ENCODE peak calls at places on chromosomes 6 and 20, in ten cellular contexts. D is activated naive CD4-positive, alpha-beta T cell treated with anti-CD3 and anti-CD28 coated beads, Interleukin-2, amount 10 ng/mL, durations not matched to agents 7 days and 5 days; C is stimulated activated CD8-positive, alpha-beta memory T cell treated with anti-CD3 and anti-CD28 coated beads, Interleukin-4, amount 100 ng/mL, for 48 hours; Q is H7; R is suprapubic skin; L is GM13977; K is stimulated activated CD4-positive, alpha-beta T cell treated with anti-CD3 and anti-CD28 coated beads, Interleukin-12 subunit alpha, Interleukin-12 subunit beta, amount 100 ng/mL, for 24 hours; O is choroid plexus epithelial cell; F is tibial artery; M is COLO829. W is an unnamed sample.

GRCh38 chr6:125839879-125840278 is 49.1 kb downstream of the NCOA7 start:
- DNase-seq in D (no peak), C (no peak), Q (no peak), R (no peak), L (no peak), K (no peak), O (no peak), F (no peak), M (no peak), W (no peak)

GRCh38 chr6:6469074-6469473 is 119.4 kb upstream of the LY86 start:
- DNase-seq in D (no peak), C (no peak), Q (no peak), R (no peak), L (no peak), K (no peak), O (no peak), F (no peak), M (no peak), W (no peak)

GRCh38 chr6:52063584-52064400 is 23.6 kb downstream of the PKHD1 start:
- DNase-seq in D (peak), C (peak), Q (peak), R (peak), L (peak), K (peak), O (peak), F (no peak), M (peak), W (peak)

GRCh38 chr20:59514554-59514953 is 89.8 kb upstream of the PHACTR3 start:
- DNase-seq in D (no peak), C (no peak), Q (peak), R (no peak), L (no peak), K (no peak), O (no peak), F (no peak), M (no peak), W (no peak)

GRCh38 chr20:15176929-15177328 is 839.5 kb upstream of the FLRT3 start:
- DNase-seq in D (no peak), C (no peak), Q (no peak), R (no peak), L (no peak), K (no peak), O (no peak), F (no peak), M (no peak), W (no peak)

GRCh38 chr6:12269100-12269499 is 21.1 kb upstream of the EDN1 start:
- DNase-seq in D (no peak), C (no peak), Q (no peak), R (no peak), L (no peak), K (no peak), O (no peak), F (no peak), M (no peak), W (no peak)

GRCh38 chr6:117956386-117956785 is 49.3 kb downstream of the SLC35F1 start:
- DNase-seq in D (no peak), C (no peak), Q (no peak), R (no peak), L (no peak), K (no peak), O (no peak), F (no peak), M (peak), W (no peak)

GRCh38 chr20:60729119-60729900 is 522.8 kb upstream of the CDH4 start:
- DNase-seq in D (no peak), C (no peak), Q (peak), R (no peak), L (no peak), K (no peak), O (no peak), F (no peak), M (no peak), W (no peak)

GRCh38 chr20:14264869-14265268 is 72.5 kb downstream of the FLRT3 start:
- DNase-seq in D (no peak), C (no peak), Q (peak), R (no peak), L (no peak), K (no peak), O (peak), F (no peak), M (peak), W (no peak)

GRCh38 chr6:75143186-75143585 is 62.7 kb downstream of the COL12A1 start:
- DNase-seq in D (no peak), C (no peak), Q (no peak), R (no peak), L (no peak), K (no peak), O (peak), F (no peak), M (no peak), W (no peak)

GRCh38 chr6:14436593-14436992 is 319.0 kb downstream of the CD83 start:
- DNase-seq in D (no peak), C (no peak), Q (no peak), R (no peak), L (no peak), K (no peak), O (no peak), F (no peak), M (no peak), W (no peak)

GRCh38 chr6:103769431-103769830 is 1090.3 kb downstream of the HACE1 start:
- DNase-seq in D (no peak), C (no peak), Q (no peak), R (no peak), L (no peak), K (no peak), O (no peak), F (no peak), M (no peak), W (no peak)

GRCh38 chr6:139778113-139778512 is 403.7 kb upstream of the CITED2 start:
- DNase-seq in D (no peak), C (no peak), Q (no peak), R (no peak), L (no peak), K (no peak), O (no peak), F (no peak), M (no peak), W (no peak)

GRCh38 chr6:54899986-54900385 is 53.4 kb downstream of the FAM83B start:
- DNase-seq in D (no peak), C (no peak), Q (no peak), R (no peak), L (no peak), K (no peak), O (no peak), F (no peak), M (no peak), W (no peak)

GRCh38 chr20:46735436-46735835 is 26.0 kb downstream of the SLC2A10 start:
- DNase-seq in D (no peak), C (no peak), Q (no peak), R (no peak), L (no peak), K (no peak), O (no peak), F (no peak), M (no peak), W (no peak)

GRCh38 chr6:42276008-42276890 is 58.6 kb upstream of the MRPS10 start:
- DNase-seq in D (no peak), C (no peak), Q (no peak), R (no peak), L (no peak), K (no peak), O (peak), F (no peak), M (no peak), W (no peak)

GRCh38 chr6:153994811-153995210 is 44.2 kb upstream of the OPRM1 start:
- DNase-seq in D (no peak), C (no peak), Q (no peak), R (no peak), L (no peak), K (no peak), O (no peak), F (no peak), M (no peak), W (no peak)

GRCh38 chr6:151186276-151186675 is 53.5 kb upstream of the AKAP12 start:
- DNase-seq in D (no peak), C (no peak), Q (no peak), R (no peak), L (no peak), K (no peak), O (no peak), F (no peak), M (no peak), W (no peak)

GRCh38 chr6:111791415-111791814 is 81.8 kb downstream of the FYN start:
- DNase-seq in D (no peak), C (no peak), Q (no peak), R (no peak), L (no peak), K (no peak), O (peak), F (no peak), M (no peak), W (no peak)

GRCh38 chr6:162442675-162443074 is 284.9 kb downstream of the PRKN start:
- DNase-seq in D (no peak), C (no peak), Q (peak), R (no peak), L (no peak), K (no peak), O (no peak), F (no peak), M (peak), W (no peak)

GRCh38 chr20:32830437-32830836 is 10.7 kb downstream of the MAPRE1 start:
- DNase-seq in D (no peak), C (no peak), Q (no peak), R (no peak), L (no peak), K (no peak), O (peak), F (no peak), M (no peak), W (no peak)

GRCh38 chr20:58113706-58114105 is 114.7 kb downstream of the ANKRD60 start:
- DNase-seq in D (no peak), C (no peak), Q (no peak), R (peak), L (no peak), K (no peak), O (no peak), F (no peak), M (no peak), W (no peak)

GRCh38 chr6:140174509-140174908 is 800.1 kb upstream of the CITED2 start:
- DNase-seq in D (no peak), C (no peak), Q (no peak), R (no peak), L (no peak), K (no peak), O (peak), F (no peak), M (peak), W (no peak)

GRCh38 chr6:99344289-99344688 is 5.2 kb downstream of the FAXC start:
- DNase-seq in D (no peak), C (no peak), Q (peak), R (no peak), L (no peak), K (no peak), O (peak), F (no peak), M (peak), W (no peak)

GRCh38 chr6:169326067-169326799 is 72.6 kb upstream of the THBS2 start:
- DNase-seq in D (no peak), C (no peak), Q (peak), R (no peak), L (no peak), K (no peak), O (peak), F (no peak), M (peak), W (no peak)

GRCh38 chr6:18595774-18596528 is 208.8 kb downstream of the RNF144B start:
- DNase-seq in D (peak), C (peak), Q (peak), R (peak), L (peak), K (peak), O (peak), F (peak), M (peak), W (peak)

GRCh38 chr20:47736570-47737152 is 48.6 kb downstream of the SULF2 start:
- DNase-seq in D (no peak), C (no peak), Q (no peak), R (no peak), L (no peak), K (no peak), O (no peak), F (no peak), M (no peak), W (no peak)

GRCh38 chr6:83055366-83055964 is 10.2 kb downstream of the UBE3D start:
- DNase-seq in D (peak), C (peak), Q (peak), R (no peak), L (peak), K (no peak), O (peak), F (no peak), M (peak), W (peak)

GRCh38 chr20:43973671-43974450 is 59.2 kb downstream of the TOX2 start:
- DNase-seq in D (no peak), C (no peak), Q (no peak), R (peak), L (no peak), K (no peak), O (no peak), F (no peak), M (no peak), W (no peak)

GRCh38 chr6:169286961-169287360 is 33.3 kb upstream of the THBS2 start:
- DNase-seq in D (no peak), C (no peak), Q (no peak), R (no peak), L (no peak), K (no peak), O (peak), F (no peak), M (no peak), W (no peak)

GRCh38 chr20:49717693-49718092 is 4.0 kb upstream of the B4GALT5 start:
- DNase-seq in D (no peak), C (peak), Q (no peak), R (no peak), L (no peak), K (no peak), O (no peak), F (no peak), M (no peak), W (no peak)

GRCh38 chr6:162198072-162198471 is 529.5 kb downstream of the PRKN start:
- DNase-seq in D (no peak), C (no peak), Q (peak), R (no peak), L (no peak), K (no peak), O (no peak), F (no peak), M (no peak), W (no peak)

GRCh38 chr6:18187701-18188100 is 32.5 kb downstream of the KDM1B start:
- DNase-seq in D (no peak), C (no peak), Q (peak), R (no peak), L (no peak), K (no peak), O (no peak), F (no peak), M (no peak), W (no peak)

W was measured in memory B cell.